ENCODE peak calls at places on chromosome X, in five cellular contexts. A is right atrium auricular region, R is endodermal cell, M is Karpas-422, Z is foreskin fibroblast. T is an unnamed sample.

GRCh38 chrX:155028749-155029360 is 2.2 kb downstream of the FUNDC2 start:
- DNase-seq in Z (peak), A (no peak), R (no peak), M (no peak), T (no peak)

GRCh38 chrX:98357146-98357545 is 1473.4 kb downstream of the RPA4 start:
- DNase-seq in A (no peak), R (no peak), M (peak), Z (no peak), T (no peak)

GRCh38 chrX:83508006-83508405 is at the start of gene POU3F4:
- DNase-seq in Z (no peak), A (no peak), R (peak), M (no peak), T (no peak)

GRCh38 chrX:130082244-130083106 is 27.8 kb downstream of the ELF4 start:
- DNase-seq in R (no peak), A (peak), Z (no peak), M (peak), T (peak)

GRCh38 chrX:67599532-67599931 is 55.7 kb downstream of the AR start:
- DNase-seq in A (no peak), M (no peak), Z (no peak), R (no peak), T (no peak)

GRCh38 chrX:110036162-110037033 is 33.5 kb downstream of the TMEM164 start:
- DNase-seq in M (peak), Z (no peak), R (no peak), A (no peak), T (no peak)

GRCh38 chrX:21658152-21658737 is at the start of gene KLHL34:
- DNase-seq in M (no peak), R (no peak), Z (peak), A (no peak), T (no peak)

GRCh38 chrX:15129412-15129811 is 140.5 kb downstream of the ASB9 start:
- DNase-seq in M (no peak), A (no peak), R (no peak), Z (no peak), T (no peak)

GRCh38 chrX:257681-258289 is 23.4 kb upstream of the PLCXD1 start:
- DNase-seq in R (peak), Z (no peak), M (no peak), A (no peak), T (no peak)

GRCh38 chrX:31909850-31910547 is 838.2 kb upstream of the FTHL17 start:
- DNase-seq in A (no peak), R (no peak), Z (no peak), M (no peak), T (no peak)

GRCh38 chrX:53456254-53456653 is 22.1 kb upstream of the HSD17B10 start:
- DNase-seq in A (no peak), R (no peak), M (no peak), Z (peak), T (no peak)

GRCh38 chrX:100710816-100711215 is 21.1 kb downstream of the SYTL4 start:
- DNase-seq in M (no peak), A (no peak), R (no peak), Z (no peak), T (no peak)

GRCh38 chrX:3748052-3748559 is 34.7 kb upstream of the PRKX start:
- DNase-seq in Z (no peak), R (no peak), A (no peak), M (no peak), T (no peak)

GRCh38 chrX:102155806-102156179 is at the start of gene BEX5:
- DNase-seq in Z (peak), R (peak), A (no peak), M (peak), T (peak)

GRCh38 chrX:5388087-5388486 is 840.6 kb downstream of the NLGN4X start:
- DNase-seq in A (no peak), Z (no peak), R (no peak), M (peak), T (no peak)

GRCh38 chrX:150683112-150683511 is 10.1 kb upstream of the MTMR1 start:
- DNase-seq in R (no peak), A (no peak), Z (no peak), M (no peak), T (no peak)

GRCh38 chrX:21764043-21764442 is 6.1 kb upstream of the SMPX start:
- DNase-seq in A (no peak), R (no peak), Z (no peak), M (no peak), T (no peak)

GRCh38 chrX:131747173-131747572 is 203.3 kb downstream of the OR13H1 start:
- DNase-seq in A (no peak), R (no peak), M (peak), Z (no peak), T (no peak)

DNA sequence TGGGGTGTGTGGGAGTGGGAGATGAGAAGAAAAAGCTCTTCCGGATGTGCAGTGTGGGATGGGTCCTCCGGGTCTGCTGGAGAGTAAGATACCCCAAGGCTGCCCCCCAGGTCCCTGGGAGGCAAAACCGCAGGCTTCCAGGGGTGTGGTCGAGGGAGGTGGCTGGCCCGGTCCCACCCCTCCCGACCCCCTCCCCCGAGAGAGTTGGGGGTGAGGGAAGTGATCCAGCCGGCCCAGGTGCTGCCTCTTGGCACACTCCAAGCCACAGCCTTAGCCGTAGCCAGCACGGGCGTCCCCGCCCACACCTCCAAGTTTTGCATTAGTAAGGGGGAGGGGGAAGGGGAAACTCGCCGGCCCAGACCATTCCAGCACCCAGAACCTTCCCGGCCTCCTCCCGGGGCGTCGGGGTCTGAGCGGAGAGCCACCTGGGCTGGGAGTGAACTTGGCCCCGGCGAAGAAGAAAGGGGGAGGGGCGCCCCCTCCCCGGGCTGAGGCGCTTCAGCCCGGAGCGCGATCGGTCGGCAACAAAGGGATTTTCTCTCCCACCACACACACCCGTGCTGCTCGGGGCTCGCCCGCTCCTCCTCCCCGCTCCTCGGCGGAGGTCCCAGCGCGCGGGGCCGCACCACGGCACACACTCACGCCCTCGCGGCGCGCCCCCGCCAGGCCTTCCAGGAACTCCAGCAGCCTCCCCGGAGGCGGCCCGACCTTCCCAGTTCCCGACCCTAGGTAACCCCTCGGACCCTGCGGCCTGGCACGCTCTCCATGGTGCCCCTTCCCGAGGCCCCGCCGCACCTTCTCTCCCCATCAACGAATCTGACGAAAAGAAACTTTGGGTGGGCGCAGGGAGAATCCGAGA is 14.4 kb downstream of the BCOR start:
- DNase-seq in M (peak), R (peak), A (no peak), Z (peak), T (no peak)
- H3K4me3 ChIP-seq in M (no peak), R (peak), A (peak), Z (peak), T (no peak)

GRCh38 chrX:140764401-140764919 is 54.9 kb downstream of the LINC00632 start:
- DNase-seq in Z (peak), A (no peak), R (peak), M (no peak), T (no peak)
- H3K4me3 ChIP-seq in Z (peak), A (peak), R (peak), M (no peak), T (no peak)

GRCh38 chrX:152958047-152958446 is 35.9 kb downstream of the PNMA5 start:
- DNase-seq in M (no peak), A (no peak), R (no peak), Z (peak), T (no peak)
- H3K4me3 ChIP-seq in M (peak), A (peak), R (no peak), Z (peak), T (no peak)

GRCh38 chrX:140713174-140713539 is 3.6 kb downstream of the LINC00632 start:
- DNase-seq in M (no peak), A (no peak), Z (no peak), R (no peak), T (no peak)
- H3K4me3 ChIP-seq in M (no peak), A (peak), Z (no peak), R (no peak), T (peak)

DNA sequence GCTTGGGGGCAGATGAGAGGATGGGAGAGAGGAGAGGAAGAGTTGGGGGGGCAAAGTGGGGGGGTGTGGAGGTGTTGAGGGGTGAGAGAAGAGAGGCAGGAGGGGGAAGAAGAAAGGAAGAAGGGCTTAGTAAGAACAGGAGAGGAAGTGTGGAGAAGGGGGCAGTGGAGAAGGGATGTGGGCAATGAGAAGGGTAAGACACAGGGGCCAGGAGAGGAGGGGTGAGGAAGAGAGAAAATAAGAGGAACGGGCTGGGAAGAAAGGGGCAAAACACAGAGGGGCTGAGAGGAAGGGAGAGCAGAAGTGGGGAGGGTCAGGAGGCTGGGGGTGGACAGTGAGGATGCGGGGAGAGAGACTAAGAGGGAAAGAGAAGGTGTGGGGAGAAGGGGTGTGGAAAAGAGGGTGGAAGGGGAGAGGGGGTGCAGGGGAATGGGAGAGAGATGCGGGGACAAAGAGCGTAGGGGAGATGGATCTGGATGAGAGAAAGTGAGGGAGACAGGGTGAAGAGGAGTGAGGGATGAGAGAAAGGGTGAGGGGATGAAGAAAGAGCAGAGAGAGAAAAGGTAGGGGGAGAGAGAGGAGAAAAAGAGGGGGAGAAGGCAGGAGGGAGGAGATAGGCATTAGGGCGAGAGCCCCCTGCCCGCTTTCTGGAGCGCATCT is 12.9 kb downstream of the SH3KBP1 start:
- DNase-seq in Z (no peak), R (no peak), A (no peak), M (no peak), T (no peak)
- H3K4me3 ChIP-seq in Z (no peak), R (no peak), A (no peak), M (peak), T (no peak)

T was measured in Jurkat, Clone E6-1.